ENCODE peak calls at places on chromosomes 6 and 20, in five cellular contexts. H is T-helper 1 cell, B is mesenteric fat pad, D is uterus, Q is AG10803. C is an unnamed sample.

GRCh38 chr20:10807013-10807412 is 133.2 kb upstream of the JAG1 start:
- DNase-seq in H (no peak), B (no peak), Q (no peak), D (no peak), C (no peak)

GRCh38 chr20:32128167-32128566 is 18.7 kb downstream of the TM9SF4 start:
- DNase-seq in H (no peak), D (no peak), Q (no peak), B (no peak), C (no peak)

GRCh38 chr6:168538892-168539811 is 98.2 kb downstream of the SMOC2 start:
- DNase-seq in Q (no peak), B (no peak), D (no peak), H (no peak), C (no peak)

GRCh38 chr20:15849131-15849685 is 724.0 kb downstream of the KIF16B start:
- DNase-seq in H (no peak), B (no peak), Q (no peak), D (no peak), C (no peak)

GRCh38 chr6:39814236-39814635 is 22.1 kb downstream of the DAAM2 start:
- DNase-seq in D (no peak), B (no peak), Q (no peak), H (no peak), C (no peak)

GRCh38 chr20:53174454-53174853 is 202.3 kb downstream of the TSHZ2 start:
- DNase-seq in B (no peak), Q (no peak), H (no peak), D (no peak), C (no peak)

GRCh38 chr6:52512199-52512598 is 64.7 kb downstream of the TRAM2 start:
- DNase-seq in B (no peak), Q (peak), D (peak), H (no peak), C (no peak)

GRCh38 chr6:19472168-19472567 is 365.0 kb upstream of the ID4 start:
- DNase-seq in H (no peak), Q (peak), B (no peak), D (no peak), C (no peak)

C was measured in effector memory CD8-positive, alpha-beta T cell.